ENCODE peak calls at places on chromosome 21, in eight cellular contexts. One of them, this sample, is unnamed. For H3K27me3 and H3K9me3, the result is how much of the 10 kb centered on the place peaks cover.

GRCh38 chr21:39518055-39518844 is 66.5 kb downstream of the SH3BGR start:
- DNase-seq in mammary epithelial cell: peak
- DNase-seq in fibroblast of lung: peak
- DNase-seq in mesenchymal stem cell: peak
- DNase-seq in esophagus muscularis mucosa: peak
- DNase-seq in right cardiac atrium: peak
- DNase-seq in HAP-1: peak
- DNase-seq in WERI-Rb-1: peak
- DNase-seq in this sample: peak

GRCh38 chr21:29334717-29335428 is 36.2 kb downstream of the BACH1 start:
- DNase-seq in esophagus muscularis mucosa: no peak
- DNase-seq in WERI-Rb-1: no peak
- DNase-seq in mammary epithelial cell: no peak
- DNase-seq in HAP-1: no peak
- DNase-seq in right cardiac atrium: no peak
- DNase-seq in fibroblast of lung: peak
- DNase-seq in mesenchymal stem cell: peak
- DNase-seq in this sample: no peak

GRCh38 chr21:45555557-45556301 is 13.5 kb upstream of the SLC19A1 start:
- DNase-seq in right cardiac atrium: peak
- DNase-seq in HAP-1: peak
- DNase-seq in esophagus muscularis mucosa: no peak
- DNase-seq in mammary epithelial cell: peak
- DNase-seq in fibroblast of lung: peak
- DNase-seq in mesenchymal stem cell: peak
- DNase-seq in WERI-Rb-1: peak
- DNase-seq in this sample: peak

GRCh38 chr21:46079357-46080170 is 18.3 kb upstream of the COL6A2 start:
- DNase-seq in mammary epithelial cell: no peak
- DNase-seq in WERI-Rb-1: peak
- DNase-seq in fibroblast of lung: peak
- DNase-seq in HAP-1: no peak
- DNase-seq in esophagus muscularis mucosa: peak
- DNase-seq in right cardiac atrium: peak
- DNase-seq in mesenchymal stem cell: peak
- DNase-seq in this sample: peak

GRCh38 chr21:46229133-46229922 is 754 bp upstream of the LSS start:
- DNase-seq in right cardiac atrium: no peak
- DNase-seq in mammary epithelial cell: no peak
- DNase-seq in esophagus muscularis mucosa: no peak
- DNase-seq in HAP-1: peak
- DNase-seq in WERI-Rb-1: no peak
- DNase-seq in mesenchymal stem cell: no peak
- DNase-seq in fibroblast of lung: no peak
- DNase-seq in this sample: peak

GRCh38 chr21:28277324-28277723 is 715.4 kb downstream of the LTN1 start:
- DNase-seq in mesenchymal stem cell: no peak
- DNase-seq in right cardiac atrium: no peak
- DNase-seq in HAP-1: no peak
- DNase-seq in mammary epithelial cell: no peak
- DNase-seq in fibroblast of lung: no peak
- DNase-seq in esophagus muscularis mucosa: no peak
- DNase-seq in WERI-Rb-1: no peak
- DNase-seq in this sample: no peak

GRCh38 chr21:17270234-17270633 is 242.6 kb upstream of the CXADR start:
- DNase-seq in WERI-Rb-1: no peak
- DNase-seq in mesenchymal stem cell: peak
- DNase-seq in HAP-1: peak
- DNase-seq in fibroblast of lung: peak
- DNase-seq in mammary epithelial cell: peak
- DNase-seq in right cardiac atrium: peak
- DNase-seq in esophagus muscularis mucosa: no peak
- DNase-seq in this sample: peak

GRCh38 chr21:45970674-45971486 is 10.7 kb upstream of the COL6A1 start:
- DNase-seq in HAP-1: peak
- DNase-seq in WERI-Rb-1: peak
- DNase-seq in fibroblast of lung: peak
- DNase-seq in mammary epithelial cell: no peak
- DNase-seq in right cardiac atrium: peak
- DNase-seq in mesenchymal stem cell: peak
- DNase-seq in esophagus muscularis mucosa: no peak
- DNase-seq in this sample: peak

GRCh38 chr21:28737671-28738279 is 254.9 kb downstream of the LTN1 start:
- DNase-seq in esophagus muscularis mucosa: no peak
- DNase-seq in right cardiac atrium: no peak
- DNase-seq in HAP-1: no peak
- DNase-seq in mesenchymal stem cell: peak
- DNase-seq in WERI-Rb-1: no peak
- DNase-seq in mammary epithelial cell: peak
- DNase-seq in fibroblast of lung: peak
- DNase-seq in this sample: peak

GRCh38 chr21:44800971-44801467 is 601 bp downstream of the UBE2G2 start:
- DNase-seq in fibroblast of lung: peak
- DNase-seq in esophagus muscularis mucosa: no peak
- DNase-seq in right cardiac atrium: no peak
- DNase-seq in mesenchymal stem cell: peak
- DNase-seq in WERI-Rb-1: no peak
- DNase-seq in mammary epithelial cell: peak
- DNase-seq in HAP-1: peak
- DNase-seq in this sample: no peak

GRCh38 chr21:25039461-25040380 is 567.6 kb downstream of the MRPL39 start:
- DNase-seq in WERI-Rb-1: no peak
- DNase-seq in HAP-1: no peak
- DNase-seq in mammary epithelial cell: no peak
- DNase-seq in right cardiac atrium: no peak
- DNase-seq in fibroblast of lung: peak
- DNase-seq in esophagus muscularis mucosa: no peak
- DNase-seq in mesenchymal stem cell: no peak
- DNase-seq in this sample: no peak

GRCh38 chr21:45719177-45719802 is 75.8 kb downstream of the PCBP3 start:
- DNase-seq in mammary epithelial cell: no peak
- DNase-seq in HAP-1: no peak
- DNase-seq in WERI-Rb-1: no peak
- DNase-seq in mesenchymal stem cell: no peak
- DNase-seq in fibroblast of lung: no peak
- DNase-seq in right cardiac atrium: no peak
- DNase-seq in esophagus muscularis mucosa: no peak
- DNase-seq in this sample: no peak

GRCh38 chr21:22927469-22927868 is 1929.3 kb downstream of the NCAM2 start:
- DNase-seq in mammary epithelial cell: no peak
- DNase-seq in esophagus muscularis mucosa: no peak
- DNase-seq in right cardiac atrium: no peak
- DNase-seq in WERI-Rb-1: no peak
- DNase-seq in mesenchymal stem cell: no peak
- DNase-seq in fibroblast of lung: no peak
- DNase-seq in HAP-1: no peak
- DNase-seq in this sample: no peak

GRCh38 chr21:26032263-26032662 is 138.3 kb downstream of the APP start:
- DNase-seq in WERI-Rb-1: no peak
- DNase-seq in right cardiac atrium: no peak
- DNase-seq in mammary epithelial cell: no peak
- DNase-seq in HAP-1: no peak
- DNase-seq in esophagus muscularis mucosa: no peak
- DNase-seq in mesenchymal stem cell: no peak
- DNase-seq in fibroblast of lung: peak
- DNase-seq in this sample: no peak

GRCh38 chr21:45534591-45535331 is 7.5 kb downstream of the SLC19A1 start:
- DNase-seq in WERI-Rb-1: peak
- DNase-seq in fibroblast of lung: peak
- DNase-seq in esophagus muscularis mucosa: no peak
- DNase-seq in right cardiac atrium: peak
- DNase-seq in mammary epithelial cell: no peak
- DNase-seq in HAP-1: no peak
- DNase-seq in mesenchymal stem cell: no peak
- DNase-seq in this sample: peak

GRCh38 chr21:31498985-31499384 is 154.9 kb upstream of the TIAM1 start:
- DNase-seq in HAP-1: no peak
- DNase-seq in esophagus muscularis mucosa: no peak
- DNase-seq in right cardiac atrium: no peak
- DNase-seq in mammary epithelial cell: no peak
- DNase-seq in WERI-Rb-1: no peak
- DNase-seq in mesenchymal stem cell: no peak
- DNase-seq in fibroblast of lung: no peak
- DNase-seq in this sample: no peak

GRCh38 chr21:42782723-42783247 is 96.6 kb downstream of the WDR4 start:
- DNase-seq in mammary epithelial cell: no peak
- DNase-seq in HAP-1: no peak
- DNase-seq in mesenchymal stem cell: no peak
- DNase-seq in esophagus muscularis mucosa: no peak
- DNase-seq in WERI-Rb-1: no peak
- DNase-seq in fibroblast of lung: no peak
- DNase-seq in right cardiac atrium: no peak
- DNase-seq in this sample: no peak

GRCh38 chr21:42781150-42781980 is 98.0 kb downstream of the WDR4 start:
- DNase-seq in right cardiac atrium: no peak
- DNase-seq in mesenchymal stem cell: peak
- DNase-seq in HAP-1: no peak
- DNase-seq in WERI-Rb-1: no peak
- DNase-seq in esophagus muscularis mucosa: no peak
- DNase-seq in fibroblast of lung: no peak
- DNase-seq in mammary epithelial cell: peak
- DNase-seq in this sample: peak

GRCh38 chr21:42779431-42779861 is 99.9 kb downstream of the WDR4 start:
- DNase-seq in HAP-1: no peak
- DNase-seq in WERI-Rb-1: no peak
- DNase-seq in mammary epithelial cell: no peak
- DNase-seq in right cardiac atrium: no peak
- DNase-seq in esophagus muscularis mucosa: no peak
- DNase-seq in mesenchymal stem cell: no peak
- DNase-seq in fibroblast of lung: no peak
- DNase-seq in this sample: no peak

GRCh38 chr21:42784276-42784675 is 95.1 kb downstream of the WDR4 start:
- DNase-seq in mesenchymal stem cell: no peak
- DNase-seq in esophagus muscularis mucosa: no peak
- DNase-seq in mammary epithelial cell: no peak
- DNase-seq in right cardiac atrium: no peak
- DNase-seq in HAP-1: no peak
- DNase-seq in fibroblast of lung: no peak
- DNase-seq in WERI-Rb-1: no peak
- DNase-seq in this sample: no peak

GRCh38 chr21:42781981-42782722 is 97.2 kb downstream of the WDR4 start:
- DNase-seq in mesenchymal stem cell: no peak
- DNase-seq in HAP-1: no peak
- DNase-seq in right cardiac atrium: no peak
- DNase-seq in fibroblast of lung: no peak
- DNase-seq in WERI-Rb-1: no peak
- DNase-seq in esophagus muscularis mucosa: no peak
- DNase-seq in mammary epithelial cell: no peak
- DNase-seq in this sample: peak
- H3K27me3 ChIP-seq in mesenchymal stem cell: half or more
- H3K27me3 ChIP-seq in HAP-1: under half
- H3K27me3 ChIP-seq in right cardiac atrium: under half
- H3K27me3 ChIP-seq in fibroblast of lung: under half
- H3K27me3 ChIP-seq in WERI-Rb-1: under half
- H3K27me3 ChIP-seq in esophagus muscularis mucosa: half or more
- H3K27me3 ChIP-seq in mammary epithelial cell: under half
- H3K27me3 ChIP-seq in this sample: under half

GRCh38 chr21:41369915-41370839 is 8.3 kb downstream of the MX2 start:
- DNase-seq in fibroblast of lung: no peak
- DNase-seq in WERI-Rb-1: no peak
- DNase-seq in esophagus muscularis mucosa: no peak
- DNase-seq in mammary epithelial cell: no peak
- DNase-seq in mesenchymal stem cell: peak
- DNase-seq in HAP-1: no peak
- DNase-seq in right cardiac atrium: peak
- DNase-seq in this sample: no peak
- H3K4me3 ChIP-seq in fibroblast of lung: no peak
- H3K4me3 ChIP-seq in WERI-Rb-1: no peak
- H3K4me3 ChIP-seq in esophagus muscularis mucosa: peak
- H3K4me3 ChIP-seq in mammary epithelial cell: no peak
- H3K4me3 ChIP-seq in mesenchymal stem cell: no peak
- H3K4me3 ChIP-seq in HAP-1: no peak
- H3K4me3 ChIP-seq in right cardiac atrium: peak
- H3K4me3 ChIP-seq in this sample: no peak

GRCh38 chr21:10521091-10521598 is at the start of gene TPTE:
- DNase-seq in mammary epithelial cell: no peak
- DNase-seq in fibroblast of lung: no peak
- DNase-seq in HAP-1: no peak
- DNase-seq in right cardiac atrium: peak
- DNase-seq in mesenchymal stem cell: no peak
- DNase-seq in WERI-Rb-1: no peak
- DNase-seq in esophagus muscularis mucosa: no peak
- DNase-seq in this sample: peak
- H3K9me3 ChIP-seq in mammary epithelial cell: under half
- H3K9me3 ChIP-seq in fibroblast of lung: under half
- H3K9me3 ChIP-seq in HAP-1: under half
- H3K9me3 ChIP-seq in right cardiac atrium: under half
- H3K9me3 ChIP-seq in mesenchymal stem cell: under half
- H3K9me3 ChIP-seq in WERI-Rb-1: under half
- H3K9me3 ChIP-seq in esophagus muscularis mucosa: under half
- H3K9me3 ChIP-seq in this sample: under half

GRCh38 chr21:34130598-34130985 is 57.2 kb downstream of the MRPS6 start:
- DNase-seq in WERI-Rb-1: no peak
- DNase-seq in right cardiac atrium: no peak
- DNase-seq in mammary epithelial cell: no peak
- DNase-seq in fibroblast of lung: no peak
- DNase-seq in esophagus muscularis mucosa: peak
- DNase-seq in HAP-1: no peak
- DNase-seq in mesenchymal stem cell: no peak
- DNase-seq in this sample: no peak

GRCh38 chr21:34131586-34131985 is 58.2 kb downstream of the MRPS6 start:
- DNase-seq in WERI-Rb-1: no peak
- DNase-seq in right cardiac atrium: no peak
- DNase-seq in mammary epithelial cell: no peak
- DNase-seq in esophagus muscularis mucosa: peak
- DNase-seq in fibroblast of lung: peak
- DNase-seq in mesenchymal stem cell: peak
- DNase-seq in HAP-1: no peak
- DNase-seq in this sample: no peak

GRCh38 chr21:34128674-34129038 is 55.3 kb downstream of the MRPS6 start:
- DNase-seq in mammary epithelial cell: no peak
- DNase-seq in right cardiac atrium: peak
- DNase-seq in mesenchymal stem cell: no peak
- DNase-seq in WERI-Rb-1: no peak
- DNase-seq in esophagus muscularis mucosa: no peak
- DNase-seq in HAP-1: no peak
- DNase-seq in fibroblast of lung: no peak
- DNase-seq in this sample: peak

GRCh38 chr21:34129039-34129891 is 55.9 kb downstream of the MRPS6 start:
- DNase-seq in mesenchymal stem cell: peak
- DNase-seq in WERI-Rb-1: no peak
- DNase-seq in right cardiac atrium: peak
- DNase-seq in HAP-1: peak
- DNase-seq in fibroblast of lung: peak
- DNase-seq in esophagus muscularis mucosa: peak
- DNase-seq in mammary epithelial cell: peak
- DNase-seq in this sample: peak

DNA sequence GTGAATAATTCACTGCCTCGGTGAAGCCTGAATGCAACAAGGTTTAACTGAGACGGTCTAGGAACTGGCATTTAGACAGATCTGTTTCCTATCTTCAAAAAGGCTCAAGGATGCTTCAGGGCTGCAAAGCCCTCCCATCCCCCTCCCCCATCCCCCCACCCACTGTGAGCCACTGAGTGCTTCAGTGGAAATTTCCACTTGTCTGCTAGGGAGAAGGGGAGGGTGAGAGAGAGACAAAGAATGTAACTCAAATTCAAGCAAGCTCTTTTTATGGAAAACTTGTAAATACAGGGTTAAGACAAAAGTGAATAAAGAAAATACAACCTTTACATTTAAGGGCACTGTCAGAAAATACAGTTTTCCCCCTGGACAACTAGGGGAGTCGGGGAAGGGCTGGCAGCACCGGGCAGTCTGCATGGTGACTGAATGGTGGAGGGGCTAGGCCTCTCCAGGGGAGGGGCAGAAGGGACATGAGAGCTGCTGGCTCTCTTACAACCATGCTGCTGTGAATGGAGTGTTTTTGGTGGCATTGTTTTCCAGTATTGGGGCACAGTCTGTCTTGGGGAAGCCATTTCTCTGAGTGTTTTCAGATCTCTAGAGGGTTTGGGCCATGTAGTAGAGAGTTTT is 56.7 kb downstream of the MRPS6 start:
- DNase-seq in mesenchymal stem cell: peak
- DNase-seq in mammary epithelial cell: no peak
- DNase-seq in fibroblast of lung: peak
- DNase-seq in HAP-1: peak
- DNase-seq in esophagus muscularis mucosa: peak
- DNase-seq in right cardiac atrium: no peak
- DNase-seq in WERI-Rb-1: no peak
- DNase-seq in this sample: peak
- H3K27me3 ChIP-seq in mesenchymal stem cell: under half
- H3K27me3 ChIP-seq in mammary epithelial cell: under half
- H3K27me3 ChIP-seq in fibroblast of lung: under half
- H3K27me3 ChIP-seq in HAP-1: under half
- H3K27me3 ChIP-seq in esophagus muscularis mucosa: under half
- H3K27me3 ChIP-seq in right cardiac atrium: under half
- H3K27me3 ChIP-seq in WERI-Rb-1: under half
- H3K27me3 ChIP-seq in this sample: under half